ENCODE peak calls at places on chromosome 11, in seven cellular contexts. A, K, J, B, F, P and N are unnamed samples.

GRCh38 chr11:108269583-108269982 is 46.7 kb downstream of the ATM start:
- ATAC-seq in A (no peak), K (no peak), J (no peak), B (no peak), F (no peak), P (no peak), N (no peak)

GRCh38 chr11:14541180-14541579 is 21.0 kb upstream of the PSMA1 start:
- ATAC-seq in A (peak), K (peak), J (no peak), B (peak), F (no peak), P (no peak), N (no peak)

GRCh38 chr11:86704710-86705109 is 32.3 kb upstream of the ME3 start:
- ATAC-seq in A (no peak), K (no peak), J (no peak), B (no peak), F (no peak), P (no peak), N (no peak)

GRCh38 chr11:100536979-100537378 is 150.1 kb upstream of the ARHGAP42 start:
- ATAC-seq in A (no peak), K (no peak), J (no peak), B (no peak), F (no peak), P (no peak), N (no peak)

GRCh38 chr11:64489831-64490441 is 101.1 kb upstream of the SLC22A12 start:
- ATAC-seq in A (peak), K (peak), J (peak), B (no peak), F (peak), P (peak), N (peak)

GRCh38 chr11:81644239-81644840 is 1089.3 kb downstream of the FAM181B start:
- ATAC-seq in A (peak), K (peak), J (no peak), B (no peak), F (peak), P (peak), N (peak)

GRCh38 chr11:133934599-133935550 is 21.9 kb downstream of the IGSF9B start:
- ATAC-seq in A (no peak), K (peak), J (no peak), B (peak), F (no peak), P (no peak), N (peak)

GRCh38 chr11:114746013-114746412 is 67.7 kb downstream of the NXPE2 start:
- ATAC-seq in A (no peak), K (no peak), J (no peak), B (no peak), F (no peak), P (no peak), N (no peak)

GRCh38 chr11:7530013-7530412 is 16.2 kb downstream of the PPFIBP2 start:
- ATAC-seq in A (no peak), K (no peak), J (no peak), B (no peak), F (no peak), P (no peak), N (no peak)

GRCh38 chr11:17171342-17171741 is 36.4 kb downstream of the PIK3C2A start:
- ATAC-seq in A (no peak), K (peak), J (peak), B (peak), F (no peak), P (no peak), N (no peak)

GRCh38 chr11:85768473-85769146 is 42.3 kb downstream of the SYTL2 start:
- ATAC-seq in A (no peak), K (no peak), J (no peak), B (no peak), F (no peak), P (no peak), N (peak)

GRCh38 chr11:70483077-70483861 is 84.9 kb downstream of the CTTN start:
- ATAC-seq in A (no peak), K (peak), J (peak), B (peak), F (no peak), P (peak), N (no peak)

GRCh38 chr11:94924074-94925031 is 49.0 kb downstream of the CWC15 start:
- ATAC-seq in A (no peak), K (no peak), J (peak), B (no peak), F (peak), P (peak), N (no peak)

GRCh38 chr11:134584706-134585445 is 172.8 kb upstream of the B3GAT1 start:
- ATAC-seq in A (no peak), K (peak), J (no peak), B (no peak), F (no peak), P (no peak), N (peak)

GRCh38 chr11:75779960-75780359 is 11.4 kb downstream of the DGAT2 start:
- ATAC-seq in A (no peak), K (no peak), J (no peak), B (no peak), F (no peak), P (no peak), N (no peak)

GRCh38 chr11:83088965-83089364 is 17.3 kb upstream of the RAB30 start:
- ATAC-seq in A (no peak), K (no peak), J (no peak), B (no peak), F (no peak), P (no peak), N (no peak)

GRCh38 chr11:5449432-5449831 is 309 bp downstream of the OR51I2 start:
- ATAC-seq in A (no peak), K (no peak), J (no peak), B (no peak), F (no peak), P (no peak), N (no peak)

GRCh38 chr11:126611438-126611837 is 256.0 kb downstream of the ST3GAL4 start:
- ATAC-seq in A (no peak), K (no peak), J (no peak), B (no peak), F (no peak), P (no peak), N (no peak)

GRCh38 chr11:82261367-82261766 is 472.3 kb downstream of the FAM181B start:
- ATAC-seq in A (no peak), K (no peak), J (no peak), B (no peak), F (no peak), P (no peak), N (no peak)

GRCh38 chr11:68528630-68529029 is 68.1 kb downstream of the PPP6R3 start:
- ATAC-seq in A (no peak), K (no peak), J (no peak), B (peak), F (peak), P (peak), N (peak)

GRCh38 chr11:108561535-108561991 is 32.0 kb downstream of the EXPH5 start:
- ATAC-seq in A (peak), K (no peak), J (peak), B (no peak), F (no peak), P (no peak), N (peak)

GRCh38 chr11:10122337-10123197 is 171.5 kb downstream of the SBF2 start:
- ATAC-seq in A (no peak), K (no peak), J (peak), B (no peak), F (no peak), P (no peak), N (peak)

GRCh38 chr11:11320820-11321219 is 32.2 kb downstream of the CSNK2A3 start:
- ATAC-seq in A (no peak), K (no peak), J (no peak), B (no peak), F (no peak), P (no peak), N (no peak)

GRCh38 chr11:38937709-38938108 is 2339.7 kb upstream of the RAG2 start:
- ATAC-seq in A (no peak), K (no peak), J (no peak), B (no peak), F (no peak), P (no peak), N (no peak)

GRCh38 chr11:58505849-58506248 is 2.1 kb downstream of the OR5B21 start:
- ATAC-seq in A (no peak), K (no peak), J (no peak), B (no peak), F (no peak), P (no peak), N (peak)

GRCh38 chr11:101434241-101434640 is 149.6 kb downstream of the TRPC6 start:
- ATAC-seq in A (no peak), K (no peak), J (no peak), B (no peak), F (no peak), P (no peak), N (no peak)

GRCh38 chr11:33885338-33886005 is 6.4 kb downstream of the LMO2 start:
- ATAC-seq in A (no peak), K (no peak), J (no peak), B (no peak), F (no peak), P (peak), N (no peak)

GRCh38 chr11:121500717-121501116 is 48.0 kb upstream of the SORL1-AS1 start:
- ATAC-seq in A (no peak), K (no peak), J (no peak), B (no peak), F (no peak), P (no peak), N (no peak)

GRCh38 chr11:77656362-77656761 is 18.8 kb upstream of the CLNS1A start:
- ATAC-seq in A (no peak), K (no peak), J (no peak), B (no peak), F (no peak), P (no peak), N (no peak)

GRCh38 chr11:128262463-128263345 is 324.7 kb downstream of the ETS1 start:
- ATAC-seq in A (no peak), K (no peak), J (no peak), B (no peak), F (no peak), P (no peak), N (peak)

GRCh38 chr11:67642148-67642475 is 2.5 kb upstream of the TBX10 start:
- ATAC-seq in A (no peak), K (no peak), J (no peak), B (no peak), F (no peak), P (no peak), N (no peak)

GRCh38 chr11:65047581-65048422 is 6.8 kb downstream of the SAC3D1 start:
- ATAC-seq in A (no peak), K (peak), J (peak), B (peak), F (peak), P (peak), N (peak)

GRCh38 chr11:126176853-126177470 is 34.5 kb downstream of the RPUSD4 start:
- ATAC-seq in A (no peak), K (no peak), J (no peak), B (no peak), F (no peak), P (no peak), N (no peak)

GRCh38 chr11:65918211-65919150 is at the start of gene C11orf68:
- ATAC-seq in A (peak), K (no peak), J (peak), B (peak), F (peak), P (peak), N (peak)